ENCODE peak calls at places on chromosomes 5 and 9, in five cellular contexts. W is ovary, H is GM12891, Z is A549, J is heart left ventricle. U is an unnamed sample.

GRCh38 chr9:69324549-69325401 is at the start of gene ENTREP1:
- DNase-seq in J (peak), W (peak), Z (peak), H (no peak), U (no peak)

GRCh38 chr9:105064248-105065118 is 136.5 kb upstream of the ABCA1 start:
- DNase-seq in W (peak), H (no peak), J (peak), Z (peak), U (peak)

GRCh38 chr5:171893290-171893890 is 107.8 kb downstream of the SMIM23 start:
- DNase-seq in J (no peak), H (no peak), W (no peak), Z (no peak), U (no peak)

GRCh38 chr9:33161589-33162132 is 5.5 kb downstream of the B4GALT1 start:
- DNase-seq in Z (peak), W (no peak), H (no peak), J (no peak), U (no peak)

GRCh38 chr5:78621269-78621871 is 27.2 kb downstream of the LHFPL2 start:
- DNase-seq in H (no peak), J (no peak), Z (peak), W (no peak), U (no peak)

GRCh38 chr9:138037140-138037539 is 159.6 kb downstream of the CACNA1B start:
- DNase-seq in H (no peak), W (no peak), Z (no peak), J (no peak), U (no peak)

GRCh38 chr5:117794847-117795246 is 1193.5 kb downstream of the DTWD2 start:
- DNase-seq in H (no peak), W (no peak), Z (no peak), J (no peak), U (no peak)

GRCh38 chr9:108677776-108678175 is 178.0 kb downstream of the ACTL7B start:
- DNase-seq in H (no peak), Z (no peak), J (no peak), W (no peak), U (no peak)

GRCh38 chr5:1436681-1437080 is 8.6 kb downstream of the SLC6A3 start:
- DNase-seq in J (no peak), Z (no peak), W (no peak), H (no peak), U (no peak)

DNA sequence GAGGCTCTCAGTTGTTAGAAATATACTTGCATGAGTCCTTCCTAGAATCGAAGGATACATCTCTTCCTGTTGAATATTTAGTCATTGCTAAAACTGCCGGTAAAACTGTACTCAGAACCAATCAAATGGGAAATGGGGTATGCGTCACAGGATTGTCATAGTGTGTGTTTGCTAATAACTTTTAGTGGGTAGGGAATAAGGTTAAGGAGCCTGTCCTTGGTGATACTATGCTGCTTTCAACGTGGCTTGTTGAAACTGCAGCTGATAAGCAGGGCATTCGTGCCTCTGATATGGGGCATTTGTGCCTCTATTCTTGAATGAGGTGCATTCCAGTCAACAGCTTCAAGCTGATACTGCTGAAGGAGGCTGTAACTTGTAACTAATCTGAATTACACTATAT is 26.6 kb downstream of the HABP4 start:
- DNase-seq in J (no peak), W (no peak), Z (no peak), H (no peak), U (no peak)
- TF ChIP-seq POLR2A in J (no peak), W (no peak), Z (no peak), H (no peak), U (no peak)

GRCh38 chr5:173778784-173779304 is 109.3 kb upstream of the CPEB4 start:
- DNase-seq in H (no peak), W (no peak), Z (peak), J (no peak), U (no peak)
- TF ChIP-seq POLR2A in H (no peak), W (no peak), Z (no peak), J (no peak), U (no peak)

GRCh38 chr5:16502866-16503265 is 37.3 kb upstream of the ZNF622 start:
- DNase-seq in J (no peak), Z (peak), W (no peak), H (no peak), U (no peak)

GRCh38 chr5:16507716-16508115 is 42.1 kb upstream of the ZNF622 start:
- DNase-seq in W (no peak), H (no peak), J (no peak), Z (no peak), U (no peak)

GRCh38 chr5:16505140-16505891 is 39.7 kb upstream of the ZNF622 start:
- DNase-seq in Z (no peak), W (no peak), H (no peak), J (no peak), U (no peak)

GRCh38 chr5:16505904-16506303 is 40.3 kb upstream of the ZNF622 start:
- DNase-seq in H (no peak), W (no peak), Z (no peak), J (no peak), U (no peak)

DNA sequence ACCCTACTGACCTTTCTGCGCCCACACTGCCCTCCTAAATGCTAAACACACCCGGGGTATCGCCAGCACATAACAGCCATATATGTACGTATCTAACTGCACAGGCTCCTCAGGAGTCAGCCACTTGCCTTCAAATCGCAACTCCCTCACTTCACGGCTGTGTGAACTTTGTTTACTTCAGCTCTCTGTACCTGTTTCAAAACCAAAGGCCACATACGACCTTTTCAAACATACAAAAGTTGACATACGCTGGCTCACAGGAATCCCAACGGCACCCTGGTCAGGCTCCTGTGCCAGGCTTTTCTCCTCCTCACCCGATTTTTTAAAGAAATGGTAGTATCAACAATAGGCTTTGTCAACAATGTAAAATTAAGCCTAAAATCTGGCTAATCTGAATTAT is 39.0 kb upstream of the ZNF622 start:
- DNase-seq in W (no peak), H (no peak), Z (no peak), J (no peak), U (no peak)
- TF ChIP-seq POLR2A in W (no peak), H (no peak), Z (no peak), J (no peak), U (no peak)

DNA sequence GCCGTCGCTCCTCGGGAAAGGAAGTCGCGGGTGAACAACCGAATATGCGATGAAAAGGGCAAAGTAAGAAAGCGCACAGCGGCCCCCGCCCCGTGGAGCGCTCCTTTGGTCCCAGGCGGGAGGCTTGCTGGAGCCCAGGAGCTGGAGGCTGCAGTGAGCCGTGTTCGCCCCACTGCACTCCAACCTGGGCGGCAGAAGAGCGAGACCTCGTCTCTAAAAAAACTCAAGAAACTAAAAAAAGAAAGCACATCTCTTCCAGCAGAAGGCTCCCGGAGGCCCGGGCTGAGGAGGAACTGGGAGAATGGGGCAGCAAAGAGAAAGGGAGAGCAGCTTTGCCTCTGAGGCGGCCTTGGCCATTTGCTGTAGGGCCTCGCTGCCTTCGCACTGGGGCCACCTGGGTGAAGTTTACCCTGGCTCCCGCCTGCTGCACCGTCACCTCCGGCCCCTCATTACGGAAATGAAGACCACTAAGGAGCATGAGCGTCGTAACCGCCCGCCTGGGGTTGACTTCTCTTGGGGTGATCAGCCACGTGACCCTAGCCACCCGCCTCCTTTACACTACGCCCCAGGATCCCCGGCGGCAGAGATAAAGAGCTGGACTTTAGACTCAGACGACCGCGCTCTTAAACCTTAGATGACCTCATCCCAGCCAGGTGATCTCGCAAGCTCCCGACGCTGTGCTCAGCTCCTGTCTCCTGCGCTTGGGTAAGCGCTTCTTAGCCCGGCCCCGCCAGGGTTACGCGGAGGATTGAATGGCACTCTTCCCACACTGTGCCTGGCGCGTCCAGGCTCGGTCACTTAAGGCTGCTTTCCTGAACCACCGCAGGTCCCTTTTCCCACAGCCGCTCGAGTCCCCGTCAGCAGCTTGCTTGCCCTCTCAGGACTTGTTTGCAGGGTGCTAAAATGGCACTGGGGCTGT is 108.1 kb upstream of the LARP1 start:
- DNase-seq in Z (no peak), J (peak), H (peak), W (peak), U (no peak)
- TF ChIP-seq POLR2A in Z (no peak), J (no peak), H (no peak), W (no peak), U (no peak)

DNA sequence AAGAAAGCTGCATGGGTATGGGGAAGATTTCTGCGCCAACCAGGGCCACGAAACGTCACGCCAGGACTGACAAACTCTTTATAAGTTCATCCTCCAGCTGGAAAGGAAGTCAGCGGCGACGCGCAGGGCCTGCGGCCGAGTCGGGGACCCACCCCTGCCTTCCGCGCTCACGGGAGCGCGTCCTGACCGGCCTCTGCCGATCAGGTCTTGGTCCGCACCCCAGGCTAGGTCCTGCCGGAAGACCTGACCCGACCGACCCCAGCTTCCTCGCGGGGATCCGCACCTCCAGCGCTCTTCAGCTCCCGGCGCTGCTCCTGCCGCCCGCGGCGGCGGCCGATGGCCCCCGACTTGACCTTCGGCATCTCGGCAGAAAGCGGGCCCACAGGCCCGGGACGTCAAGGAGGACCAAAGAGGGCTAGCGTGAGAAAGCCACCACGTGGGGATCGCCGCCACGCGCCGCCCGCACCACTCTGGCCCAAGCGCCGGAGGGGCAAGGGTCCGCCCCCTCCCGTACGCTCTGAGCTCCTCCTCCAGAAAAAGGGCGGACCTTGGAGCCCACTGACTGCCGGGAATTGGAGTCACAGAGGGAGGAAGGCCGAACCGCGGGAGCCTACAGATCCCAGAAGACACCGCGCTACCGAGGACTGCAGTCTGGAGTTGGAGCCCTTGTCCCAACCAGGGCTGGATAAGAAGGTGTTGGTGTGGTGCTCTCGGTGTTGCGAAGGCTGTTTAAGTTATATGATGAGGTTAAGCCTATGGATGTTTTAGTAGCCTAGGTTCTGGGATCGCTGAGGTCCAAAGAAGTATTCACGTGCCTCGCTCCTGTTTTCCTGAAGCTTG is at the start of gene DIMT1:
- DNase-seq in Z (peak), J (peak), H (peak), W (peak), U (peak)
- TF ChIP-seq POLR2A in Z (peak), J (peak), H (peak), W (peak), U (peak)